ENCODE peak calls at places on chromosomes 3 and 15, in six cellular contexts. I is testis, C is neuronal stem cell, V is AG08396, H is Calu3, A is mucosa of gallbladder. W is an unnamed sample.

GRCh38 chr3:80190051-80190450 is 422.3 kb upstream of the ROBO1 start:
- DNase-seq in A (no peak), I (no peak), H (peak), V (peak), C (no peak), W (no peak)

GRCh38 chr15:74251187-74251811 is 15.2 kb downstream of the CCDC33 start:
- DNase-seq in V (no peak), H (no peak), I (peak), C (no peak), A (peak), W (no peak)

GRCh38 chr3:197589545-197589944 is 33.8 kb upstream of the BDH1 start:
- DNase-seq in A (no peak), H (no peak), C (no peak), V (no peak), I (no peak), W (no peak)

GRCh38 chr3:11637901-11638668 is 5.6 kb downstream of the VGLL4 start:
- DNase-seq in V (no peak), H (no peak), C (no peak), A (no peak), I (peak), W (no peak)

GRCh38 chr3:7877312-7877711 is 624.3 kb upstream of the LMCD1 start:
- DNase-seq in A (no peak), V (no peak), H (peak), C (no peak), I (no peak), W (no peak)

GRCh38 chr3:36813320-36813719 is 49.0 kb upstream of the DCLK3 start:
- DNase-seq in V (no peak), A (no peak), H (no peak), I (no peak), C (no peak), W (no peak)

GRCh38 chr3:78941587-78941986 is 826.2 kb downstream of the ROBO1 start:
- DNase-seq in C (no peak), H (peak), A (no peak), V (peak), I (no peak), W (no peak)

GRCh38 chr3:133441867-133442270 is 42.0 kb downstream of the BFSP2 start:
- DNase-seq in C (no peak), V (no peak), H (no peak), A (no peak), I (no peak), W (no peak)

GRCh38 chr3:127673191-127674098 is 693 bp downstream of the ABTB1 start:
- DNase-seq in A (no peak), I (peak), H (peak), V (peak), C (no peak), W (peak)